ENCODE peak calls at places on chromosome 10, in six cellular contexts. R, D, A, O, G and I are unnamed samples.
A peak's percentile ranks its signal among the peaks of the same experiment; 100 is the strongest.

GRCh38 chr10:61974611-61975010 is 73.1 kb downstream of the ARID5B start:
- DNase-seq in R (peak; percentile 52), D (peak; percentile 77), A (no peak), O (peak; percentile 78), G (no peak), I (peak; percentile 72)

GRCh38 chr10:103047381-103047780 is 129.3 kb downstream of the CNNM2 start:
- DNase-seq in R (no peak), D (no peak), A (no peak), O (no peak), G (no peak), I (no peak)

GRCh38 chr10:129042747-129043146 is 424.3 kb upstream of the MGMT start:
- DNase-seq in R (no peak), D (no peak), A (no peak), O (no peak), G (no peak), I (no peak)

GRCh38 chr10:34547283-34547682 is 267.8 kb downstream of the PARD3 start:
- DNase-seq in R (no peak), D (no peak), A (no peak), O (no peak), G (no peak), I (peak; percentile 74)

GRCh38 chr10:6445671-6446278 is 134.3 kb downstream of the PRKCQ start:
- DNase-seq in R (no peak), D (peak; percentile 57), A (peak; percentile 57), O (peak; percentile 41), G (peak; percentile 40), I (peak; percentile 73)

GRCh38 chr10:79250259-79250658 is 97.0 kb upstream of the PPIF start:
- DNase-seq in R (no peak), D (peak; percentile 66), A (peak; percentile 87), O (no peak), G (no peak), I (no peak)

GRCh38 chr10:129841590-129841989 is 122.5 kb downstream of the EBF3 start:
- DNase-seq in R (no peak), D (no peak), A (no peak), O (no peak), G (no peak), I (no peak)

GRCh38 chr10:48880016-48880705 is 59.5 kb downstream of the LRRC18 start:
- DNase-seq in R (no peak), D (no peak), A (no peak), O (no peak), G (no peak), I (no peak)

GRCh38 chr10:101777857-101778145 is 1.9 kb upstream of the FGF8 start:
- DNase-seq in R (no peak), D (no peak), A (no peak), O (no peak), G (no peak), I (no peak)

GRCh38 chr10:77463499-77463898 is 174.1 kb downstream of the KCNMA1 start:
- DNase-seq in R (no peak), D (no peak), A (no peak), O (no peak), G (no peak), I (no peak)

GRCh38 chr10:107915277-107915634 is 750.8 kb upstream of the SORCS1 start:
- DNase-seq in R (peak; percentile 1), D (no peak), A (no peak), O (no peak), G (no peak), I (peak; percentile 42)

GRCh38 chr10:85921789-85922188 is 444.8 kb downstream of the GRID1 start:
- DNase-seq in R (no peak), D (no peak), A (no peak), O (no peak), G (no peak), I (no peak)

GRCh38 chr10:108688314-108688713 is 1235.0 kb downstream of the XPNPEP1 start:
- DNase-seq in R (no peak), D (no peak), A (no peak), O (no peak), G (no peak), I (no peak)

GRCh38 chr10:110404374-110404773 is 93.3 kb upstream of the DUSP5 start:
- DNase-seq in R (no peak), D (no peak), A (no peak), O (no peak), G (no peak), I (peak; percentile 22)

GRCh38 chr10:86053675-86054074 is 312.9 kb downstream of the GRID1 start:
- DNase-seq in R (no peak), D (no peak), A (no peak), O (no peak), G (no peak), I (no peak)

GRCh38 chr10:210297-210696 is 75.0 kb downstream of the ZMYND11 start:
- DNase-seq in R (no peak), D (no peak), A (no peak), O (no peak), G (no peak), I (no peak)

GRCh38 chr10:29866356-29866755 is 193.0 kb downstream of the JCAD start:
- DNase-seq in R (no peak), D (no peak), A (no peak), O (no peak), G (peak; percentile 79), I (no peak)

GRCh38 chr10:128013626-128014025 is 106.7 kb downstream of the PTPRE start:
- DNase-seq in R (no peak), D (no peak), A (no peak), O (peak; percentile 50), G (no peak), I (no peak)

GRCh38 chr10:14093735-14094484 is 236.8 kb downstream of the FRMD4A start:
- DNase-seq in R (peak; percentile 17), D (no peak), A (no peak), O (peak; percentile 68), G (peak; percentile 51), I (peak; percentile 81)

GRCh38 chr10:109741712-109742111 is 181.6 kb downstream of the XPNPEP1 start:
- DNase-seq in R (no peak), D (no peak), A (no peak), O (no peak), G (no peak), I (no peak)

GRCh38 chr10:59432207-59432900 is 70.0 kb upstream of the FAM13C start:
- DNase-seq in R (peak; percentile 51), D (no peak), A (no peak), O (no peak), G (no peak), I (no peak)

GRCh38 chr10:79335470-79336235 is 11.6 kb upstream of the PPIF start:
- DNase-seq in R (no peak), D (no peak), A (no peak), O (no peak), G (no peak), I (no peak)

GRCh38 chr10:22701132-22701851 is 13.1 kb downstream of the PIP4K2A start:
- DNase-seq in R (no peak), D (no peak), A (no peak), O (no peak), G (no peak), I (no peak)

GRCh38 chr10:4947039-4947634 is 16.1 kb upstream of the AKR1C1 start:
- DNase-seq in R (no peak), D (no peak), A (no peak), O (no peak), G (peak; percentile 29), I (peak; percentile 77)

GRCh38 chr10:31961264-31961663 is 32.6 kb upstream of the ARHGAP12 start:
- DNase-seq in R (no peak), D (no peak), A (no peak), O (no peak), G (no peak), I (no peak)

GRCh38 chr10:116271593-116272496 is 1.2 kb downstream of the GFRA1 start:
- DNase-seq in R (no peak), D (no peak), A (no peak), O (no peak), G (no peak), I (peak; percentile 66)

DNA sequence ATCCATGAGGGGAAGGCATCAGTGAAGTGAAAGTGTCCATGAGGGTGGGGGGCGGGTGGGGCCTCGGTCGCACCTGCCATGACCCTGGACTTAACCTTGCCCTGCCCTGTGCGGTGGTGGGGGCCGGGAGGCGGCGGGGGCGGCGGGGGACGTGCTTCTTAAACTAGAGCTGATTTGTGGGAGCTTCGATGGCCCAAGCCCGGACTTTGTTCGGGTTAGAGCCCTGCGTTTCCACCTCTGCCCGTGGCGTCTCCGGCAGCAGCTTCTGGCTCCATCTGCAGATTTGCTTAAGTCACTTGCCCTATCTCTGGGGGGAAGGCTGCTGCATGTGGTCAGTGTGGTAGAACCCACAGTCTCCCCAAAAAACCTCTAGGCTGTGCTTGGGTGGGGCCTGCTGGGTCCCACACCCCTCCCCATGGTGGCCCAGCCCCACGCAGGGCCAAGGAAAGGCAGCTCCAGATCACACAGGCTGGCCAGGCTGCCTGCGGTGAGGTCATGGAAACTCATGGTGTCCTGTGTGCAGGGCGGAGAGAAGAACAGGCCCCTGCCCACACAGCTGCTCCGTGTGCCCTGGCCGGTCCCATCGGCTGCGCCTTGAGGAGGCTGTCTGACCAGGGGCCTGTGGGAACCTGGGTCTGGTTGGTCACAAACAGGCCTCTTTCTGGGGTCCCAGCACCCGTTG is 93.2 kb downstream of the INPP5A start:
- DNase-seq in R (no peak), D (no peak), A (peak; percentile 51), O (no peak), G (no peak), I (no peak)
- H3K4me1 ChIP-seq in R (peaks cover 38% of the 10 kb centered on the region), D (no peaks in the 10 kb centered on the region), A (peaks cover 67% of the 10 kb centered on the region), O (peaks cover 12% of the 10 kb centered on the region), G (no peaks in the 10 kb centered on the region), I (peaks cover 29% of the 10 kb centered on the region)

GRCh38 chr10:25080880-25081581 is 64.6 kb downstream of the THNSL1 start:
- DNase-seq in R (peak; percentile 67), D (peak; percentile 59), A (peak; percentile 70), O (peak; percentile 93), G (peak; percentile 94), I (peak; percentile 95)
- H3K4me1 ChIP-seq in R (peaks cover 7% of the 10 kb centered on the region), D (no peaks in the 10 kb centered on the region), A (peaks cover 13% of the 10 kb centered on the region), O (no peaks in the 10 kb centered on the region), G (peaks cover 64% of the 10 kb centered on the region), I (peaks cover 9% of the 10 kb centered on the region)

GRCh38 chr10:73629165-73629564 is 12.1 kb downstream of the MYOZ1 start:
- DNase-seq in R (no peak), D (no peak), A (no peak), O (no peak), G (no peak), I (no peak)

GRCh38 chr10:73635781-73636180 is 5.5 kb downstream of the MYOZ1 start:
- DNase-seq in R (no peak), D (no peak), A (no peak), O (no peak), G (no peak), I (no peak)

GRCh38 chr10:73639286-73639685 is 2.0 kb downstream of the MYOZ1 start:
- DNase-seq in R (no peak), D (no peak), A (peak; percentile 33), O (no peak), G (no peak), I (no peak)

GRCh38 chr10:73628405-73628804 is 12.9 kb downstream of the MYOZ1 start:
- DNase-seq in R (no peak), D (no peak), A (no peak), O (no peak), G (no peak), I (no peak)

DNA sequence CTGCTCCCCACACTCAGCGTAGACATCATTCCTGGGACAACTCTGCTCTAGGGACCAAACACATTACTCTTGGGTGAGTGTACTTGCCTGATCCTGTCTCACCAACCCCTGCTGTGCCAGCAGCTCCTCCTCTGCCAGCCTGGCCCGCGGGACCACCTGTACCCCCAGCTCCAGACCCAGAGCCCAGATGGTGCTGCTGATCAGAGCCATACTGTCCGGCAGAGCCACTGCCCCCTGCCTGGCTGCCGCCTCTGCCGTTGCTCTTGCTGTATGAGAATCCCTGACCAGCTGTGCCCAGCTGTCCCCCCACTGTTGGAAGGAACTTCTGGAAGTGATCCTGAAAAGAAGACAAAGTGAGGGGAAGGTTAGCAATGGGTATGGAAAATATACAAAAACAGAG is 6.9 kb downstream of the MYOZ1 start:
- DNase-seq in R (no peak), D (no peak), A (no peak), O (no peak), G (no peak), I (no peak)
- H3K4me1 ChIP-seq in R (no peaks in the 10 kb centered on the region), D (no peaks in the 10 kb centered on the region), A (no peaks in the 10 kb centered on the region), O (no peaks in the 10 kb centered on the region), G (no peaks in the 10 kb centered on the region), I (no peaks in the 10 kb centered on the region)

GRCh38 chr10:33109788-33110469 is 151.9 kb upstream of the ITGB1 start:
- DNase-seq in R (peak; percentile 36), D (peak; percentile 37), A (no peak), O (no peak), G (no peak), I (no peak)
- H3K4me1 ChIP-seq in R (peaks cover 9% of the 10 kb centered on the region), D (peaks cover 82% of the 10 kb centered on the region), A (peaks cover 20% of the 10 kb centered on the region), O (peaks cover 3% of the 10 kb centered on the region), G (no peaks in the 10 kb centered on the region), I (peaks cover 40% of the 10 kb centered on the region)